ENCODE peak calls at places on chromosomes 6 and 20, in eight cellular contexts. X, D, Z, F, P, N, M and H are unnamed samples.

GRCh38 chr20:44805991-44806729 is 4.2 kb downstream of the RIMS4 start:
- DNase-seq in X (peak; percentile 88), D (peak; percentile 80), Z (no peak), F (peak; percentile 86), P (peak; percentile 53), N (no peak), M (peak; percentile 83), H (no peak)

GRCh38 chr6:90411292-90411781 is 114.7 kb upstream of the BACH2 start:
- DNase-seq in X (no peak), D (no peak), Z (peak; percentile 31), F (no peak), P (no peak), N (no peak), M (peak; percentile 58), H (no peak)

GRCh38 chr20:46637861-46638366 is 13.3 kb downstream of the SLC13A3 start:
- DNase-seq in X (no peak), D (no peak), Z (no peak), F (no peak), P (no peak), N (no peak), M (no peak), H (no peak)

GRCh38 chr6:157020398-157021266 is 243.5 kb downstream of the ARID1B start:
- DNase-seq in X (peak; percentile 81), D (peak; percentile 69), Z (peak; percentile 63), F (no peak), P (peak; percentile 58), N (peak; percentile 66), M (peak; percentile 49), H (peak; percentile 39)

GRCh38 chr20:31710423-31711250 is 12.0 kb downstream of the BCL2L1 start:
- DNase-seq in X (no peak), D (peak; percentile 61), Z (no peak), F (no peak), P (peak; percentile 82), N (no peak), M (no peak), H (peak; percentile 86)

GRCh38 chr6:10404799-10405524 is 9.9 kb downstream of the TFAP2A start:
- DNase-seq in X (peak; percentile 37), D (no peak), Z (no peak), F (no peak), P (no peak), N (no peak), M (no peak), H (no peak)

GRCh38 chr6:150291968-150292710 is 76.7 kb upstream of the IYD start:
- DNase-seq in X (no peak), D (no peak), Z (no peak), F (no peak), P (no peak), N (no peak), M (no peak), H (no peak)

GRCh38 chr6:114569643-114570042 is 226.8 kb upstream of the HS3ST5 start:
- DNase-seq in X (no peak), D (no peak), Z (no peak), F (no peak), P (no peak), N (no peak), M (no peak), H (no peak)

GRCh38 chr6:104771258-104771832 is 88.4 kb downstream of the HACE1 start:
- DNase-seq in X (peak; percentile 74), D (no peak), Z (no peak), F (no peak), P (no peak), N (no peak), M (no peak), H (no peak)

GRCh38 chr6:13702809-13703302 is 8.8 kb downstream of the RANBP9 start:
- DNase-seq in X (no peak), D (no peak), Z (no peak), F (no peak), P (no peak), N (no peak), M (no peak), H (no peak)

GRCh38 chr6:42409582-42409981 is 42.1 kb downstream of the TRERF1 start:
- DNase-seq in X (no peak), D (no peak), Z (no peak), F (no peak), P (no peak), N (no peak), M (no peak), H (no peak)

GRCh38 chr6:12608016-12608860 is 108.3 kb upstream of the PHACTR1 start:
- DNase-seq in X (peak; percentile 9), D (no peak), Z (no peak), F (no peak), P (no peak), N (no peak), M (no peak), H (no peak)

GRCh38 chr6:13454286-13455221 is 32.8 kb downstream of the GFOD1 start:
- DNase-seq in X (no peak), D (peak; percentile 36), Z (peak; percentile 70), F (no peak), P (peak; percentile 51), N (peak; percentile 17), M (no peak), H (no peak)

GRCh38 chr20:13430346-13431002 is 208.3 kb downstream of the TASP1 start:
- DNase-seq in X (no peak), D (no peak), Z (no peak), F (no peak), P (no peak), N (no peak), M (no peak), H (no peak)

DNA sequence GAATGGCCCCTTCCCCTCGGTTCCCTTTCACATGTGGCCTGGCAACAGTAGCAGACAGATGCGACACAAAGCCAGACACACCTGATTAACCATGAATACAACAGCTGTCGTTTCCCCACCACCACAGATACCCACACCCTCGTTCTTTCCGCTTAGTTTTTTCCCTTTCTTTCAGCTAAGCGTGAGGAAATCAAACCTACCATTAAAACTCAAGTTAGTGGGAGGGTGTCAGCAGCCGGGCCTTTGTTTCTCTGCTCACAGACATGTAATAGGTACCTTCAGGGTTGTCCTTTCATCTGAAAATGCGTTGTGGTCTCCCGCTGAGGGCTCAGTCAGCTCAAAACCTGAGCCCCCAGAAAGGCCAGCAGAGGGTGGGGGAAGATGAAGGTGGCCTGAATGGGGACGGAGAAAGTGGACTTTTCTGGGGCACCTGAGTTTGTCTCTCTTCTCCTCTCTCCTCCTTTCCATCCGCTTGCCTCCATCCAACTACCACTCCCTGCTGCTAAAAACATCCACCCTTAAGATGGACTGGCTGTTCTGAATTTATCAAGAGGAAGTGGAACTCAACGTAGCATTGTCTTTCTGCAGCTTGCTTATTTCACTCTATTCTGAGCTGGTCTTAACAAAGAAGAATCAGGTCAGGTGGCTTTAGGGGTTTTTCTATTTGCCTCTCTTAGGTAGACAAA is 516.5 kb upstream of the JARID2 start:
- DNase-seq in X (no peak), D (no peak), Z (no peak), F (no peak), P (no peak), N (no peak), M (no peak), H (no peak)
- H3K27me3 ChIP-seq in X (no peaks in the 10 kb centered on the region), D (no peaks in the 10 kb centered on the region), Z (no peaks in the 10 kb centered on the region), F (no peaks in the 10 kb centered on the region), P (no peaks in the 10 kb centered on the region), N (no peaks in the 10 kb centered on the region), M (no peaks in the 10 kb centered on the region), H (no peaks in the 10 kb centered on the region)

GRCh38 chr6:159440907-159441703 is 251.9 kb downstream of the SOD2 start:
- DNase-seq in X (no peak), D (no peak), Z (no peak), F (no peak), P (no peak), N (no peak), M (no peak), H (no peak)
- H3K27me3 ChIP-seq in X (peaks cover 2% of the 10 kb centered on the region), D (no peaks in the 10 kb centered on the region), Z (no peaks in the 10 kb centered on the region), F (no peaks in the 10 kb centered on the region), P (peaks cover 4% of the 10 kb centered on the region), N (no peaks in the 10 kb centered on the region), M (no peaks in the 10 kb centered on the region), H (no peaks in the 10 kb centered on the region)

GRCh38 chr20:62085206-62085605 is 19.5 kb upstream of the TAF4 start:
- DNase-seq in X (no peak), D (no peak), Z (no peak), F (no peak), P (no peak), N (no peak), M (no peak), H (no peak)

GRCh38 chr20:62089393-62089792 is 23.7 kb upstream of the TAF4 start:
- DNase-seq in X (no peak), D (no peak), Z (no peak), F (no peak), P (no peak), N (no peak), M (no peak), H (no peak)

GRCh38 chr20:62087227-62087626 is 21.5 kb upstream of the TAF4 start:
- DNase-seq in X (no peak), D (no peak), Z (no peak), F (no peak), P (no peak), N (no peak), M (no peak), H (no peak)

GRCh38 chr20:62087632-62088031 is 22.0 kb upstream of the TAF4 start:
- DNase-seq in X (no peak), D (no peak), Z (no peak), F (no peak), P (no peak), N (no peak), M (no peak), H (no peak)

GRCh38 chr20:62088258-62089127 is 22.8 kb upstream of the TAF4 start:
- DNase-seq in X (peak; percentile 77), D (no peak), Z (no peak), F (no peak), P (no peak), N (no peak), M (no peak), H (no peak)
- H3K27me3 ChIP-seq in X (peaks cover 13% of the 10 kb centered on the region), D (no peaks in the 10 kb centered on the region), Z (no peaks in the 10 kb centered on the region), F (no peaks in the 10 kb centered on the region), P (no peaks in the 10 kb centered on the region), N (no peaks in the 10 kb centered on the region), M (no peaks in the 10 kb centered on the region), H (no peaks in the 10 kb centered on the region)

DNA sequence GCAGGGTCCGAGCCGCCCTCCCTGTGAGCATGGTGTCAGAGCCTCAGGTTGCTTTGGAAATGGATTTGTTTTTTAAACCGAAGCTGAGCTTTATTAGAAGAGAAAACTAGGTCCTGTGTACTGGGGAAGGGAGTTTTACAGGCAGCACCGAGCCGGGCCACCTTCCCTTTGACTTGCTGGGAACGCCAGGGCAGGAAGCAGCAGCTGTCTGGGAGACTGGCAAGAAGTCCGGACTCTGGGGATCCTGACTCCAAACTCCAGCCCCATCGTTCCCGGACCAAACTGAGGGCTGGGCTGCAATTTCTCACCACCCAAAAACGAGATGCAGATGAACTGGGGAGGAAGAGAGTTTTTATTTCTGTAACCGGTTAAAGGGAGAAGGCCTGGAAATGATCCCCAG is 214.9 kb upstream of the KCNG1 start:
- DNase-seq in X (no peak), D (no peak), Z (no peak), F (no peak), P (peak; percentile 21), N (no peak), M (no peak), H (no peak)
- H3K27me3 ChIP-seq in X (peaks cover 7% of the 10 kb centered on the region), D (no peaks in the 10 kb centered on the region), Z (no peaks in the 10 kb centered on the region), F (no peaks in the 10 kb centered on the region), P (peaks cover 5% of the 10 kb centered on the region), N (no peaks in the 10 kb centered on the region), M (no peaks in the 10 kb centered on the region), H (no peaks in the 10 kb centered on the region)